ENCODE peak calls at places on chromosomes 12 and 14, in eight cellular contexts. T, P, V, R, K, Q, U and D are unnamed samples.

GRCh38 chr12:110776410-110776809 is 33.7 kb upstream of the PPP1CC start:
- DNase-seq in R (no peak), V (no peak), U (no peak), K (no peak), T (no peak), Q (no peak), P (peak; percentile 25), D (peak; percentile 26)

GRCh38 chr12:94795520-94795919 is 145.2 kb upstream of the TMCC3 start:
- DNase-seq in V (no peak), U (peak; percentile 41), T (no peak), K (no peak), R (peak; percentile 49), P (no peak), Q (no peak), D (peak; percentile 46)

GRCh38 chr12:95321516-95322246 is 104.1 kb downstream of the VEZT start:
- DNase-seq in V (no peak), R (no peak), T (no peak), P (no peak), K (no peak), Q (no peak), U (no peak), D (no peak)

GRCh38 chr12:106358410-106359241 is 1.1 kb downstream of the POLR3B start:
- DNase-seq in R (peak; percentile 81), Q (peak; percentile 45), T (no peak), K (no peak), U (peak; percentile 63), V (peak; percentile 73), P (no peak), D (no peak)

GRCh38 chr12:863285-863684 is 86.2 kb downstream of the RAD52 start:
- DNase-seq in T (no peak), Q (no peak), V (no peak), R (no peak), K (no peak), U (no peak), P (no peak), D (no peak)

GRCh38 chr12:92226036-92226661 is 80.5 kb upstream of the BTG1 start:
- DNase-seq in K (no peak), U (no peak), P (no peak), V (no peak), Q (no peak), T (no peak), R (peak; percentile 7), D (no peak)

GRCh38 chr12:75954749-75955148 is 76.8 kb downstream of the PHLDA1 start:
- DNase-seq in K (no peak), U (no peak), V (no peak), Q (no peak), P (no peak), R (no peak), T (no peak), D (no peak)

GRCh38 chr12:95318071-95318545 is 100.5 kb downstream of the VEZT start:
- DNase-seq in K (no peak), V (no peak), U (peak; percentile 59), Q (no peak), P (no peak), R (peak; percentile 73), T (no peak), D (peak; percentile 42)

GRCh38 chr12:65881348-65881961 is 57.2 kb downstream of the HMGA2 start:
- DNase-seq in K (no peak), R (peak; percentile 90), U (no peak), P (no peak), V (no peak), Q (no peak), T (peak; percentile 67), D (no peak)

DNA sequence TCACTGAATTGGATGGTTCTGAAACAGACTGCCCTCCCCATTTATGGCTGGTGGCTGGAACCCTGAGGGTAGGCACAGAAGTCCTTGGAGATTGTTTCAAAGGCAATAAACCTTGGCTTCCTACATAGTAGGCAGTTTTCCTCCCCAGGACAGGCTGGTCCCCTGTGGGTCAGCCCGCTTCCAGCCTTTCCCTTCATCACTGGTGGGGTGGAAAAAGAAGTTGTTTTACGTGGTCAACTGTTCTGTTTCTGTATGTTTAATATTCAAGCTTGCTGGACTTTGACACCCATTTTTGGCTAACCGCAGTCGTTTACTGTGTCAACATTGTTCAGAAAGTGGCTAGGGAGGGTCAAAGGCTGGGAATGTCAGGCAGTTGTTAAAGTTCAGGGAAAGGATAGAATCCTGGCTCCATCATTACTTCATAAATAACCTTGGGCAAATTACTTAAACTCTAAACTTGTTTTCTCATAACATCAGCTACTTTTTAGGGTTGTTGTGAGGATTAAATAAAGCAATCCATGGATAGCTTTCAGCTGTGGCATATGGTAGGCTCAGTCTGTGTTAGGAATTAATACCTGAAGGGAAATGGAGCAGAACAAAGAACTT is 2.4 kb downstream of the KLHDC2 start:
- DNase-seq in T (no peak), U (no peak), Q (peak; percentile 80), R (no peak), V (no peak), K (no peak), P (no peak), D (peak; percentile 79)
- H3K4me3 ChIP-seq in T (no peak overlapping the region), U (peak overlapping the region; percentile 93), Q (no peak overlapping the region), R (peak overlapping the region; percentile 19), V (peak overlapping the region; percentile 96), K (no peak overlapping the region), P (peak overlapping the region; percentile 72), D (peak overlapping the region; percentile 97)

GRCh38 chr14:66507722-66508546 is at the start of gene GPHN:
- DNase-seq in U (peak; percentile 87), R (peak; percentile 99), K (peak; percentile 97), T (peak; percentile 97), Q (peak; percentile 95), V (peak; percentile 98), P (peak; percentile 87), D (peak; percentile 85)
- TF ChIP-seq CTCF in U (no peak), R (peak; percentile 31), K (peak; percentile 39), T (no peak), Q (peak; percentile 26), V (peak; percentile 34), P (peak; percentile 36), D (peak; percentile 31)

GRCh38 chr14:24145700-24146621 is at the start of gene PSME2:
- DNase-seq in P (no peak), K (no peak), R (no peak), Q (no peak), V (no peak), U (peak; percentile 51), T (no peak), D (no peak)

GRCh38 chr14:24146622-24146977 is 190 bp upstream of the PSME2 start:
- DNase-seq in Q (peak; percentile 94), T (peak; percentile 97), R (peak; percentile 98), V (peak; percentile 96), P (peak; percentile 95), K (peak; percentile 95), U (peak; percentile 98), D (peak; percentile 66)

GRCh38 chr14:24144451-24144850 is 2.0 kb downstream of the PSME2 start:
- DNase-seq in U (no peak), Q (no peak), V (no peak), K (no peak), R (no peak), P (no peak), T (no peak), D (no peak)

GRCh38 chr14:24143511-24143910 is 2.1 kb upstream of the EMC9 start:
- DNase-seq in V (no peak), R (no peak), K (no peak), Q (no peak), P (no peak), T (no peak), U (no peak), D (no peak)

DNA sequence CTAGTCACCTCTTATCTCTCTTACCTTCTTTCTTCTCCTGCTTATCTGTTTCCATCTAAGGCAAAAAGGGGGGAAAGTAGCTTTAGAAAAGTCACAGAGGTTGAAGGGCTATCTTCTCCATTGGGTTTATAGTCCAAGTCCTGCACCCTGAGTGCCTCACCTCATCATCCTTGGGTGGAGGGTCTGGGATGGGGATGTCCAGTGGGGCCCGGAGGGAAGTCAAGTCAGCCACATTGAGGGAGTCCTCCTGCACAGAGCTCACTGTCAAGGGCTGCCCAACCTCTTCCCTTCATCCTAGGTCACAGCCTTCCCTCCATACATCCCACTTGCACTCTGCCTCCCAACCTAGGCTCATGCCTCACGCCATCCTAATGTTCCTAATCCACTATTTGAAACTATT is 1.2 kb downstream of the PSME2 start:
- DNase-seq in Q (no peak), T (no peak), K (no peak), V (no peak), U (no peak), R (no peak), P (no peak), D (no peak)
- H3K4me3 ChIP-seq in Q (no peak overlapping the region), T (no peak overlapping the region), K (no peak overlapping the region), V (peak overlapping the region; percentile 76), U (peak overlapping the region; percentile 89), R (peak overlapping the region; percentile 7), P (peak overlapping the region; percentile 73), D (peak overlapping the region; percentile 94)

GRCh38 chr14:103099081-103099732 is 4.7 kb downstream of the EXOC3L4 start:
- DNase-seq in Q (no peak), K (no peak), T (peak; percentile 64), P (no peak), R (no peak), U (no peak), V (no peak), D (no peak)

GRCh38 chr14:103101257-103101963 is 6.9 kb downstream of the EXOC3L4 start:
- DNase-seq in V (no peak), Q (no peak), P (no peak), T (no peak), K (no peak), U (no peak), R (no peak), D (no peak)

GRCh38 chr14:103101964-103102688 is 7.6 kb downstream of the EXOC3L4 start:
- DNase-seq in V (no peak), U (no peak), K (no peak), P (no peak), T (peak; percentile 78), R (no peak), Q (no peak), D (no peak)

GRCh38 chr14:103099733-103100280 is 5.3 kb downstream of the EXOC3L4 start:
- DNase-seq in K (no peak), V (no peak), T (peak; percentile 49), Q (no peak), P (no peak), U (no peak), R (no peak), D (no peak)

DNA sequence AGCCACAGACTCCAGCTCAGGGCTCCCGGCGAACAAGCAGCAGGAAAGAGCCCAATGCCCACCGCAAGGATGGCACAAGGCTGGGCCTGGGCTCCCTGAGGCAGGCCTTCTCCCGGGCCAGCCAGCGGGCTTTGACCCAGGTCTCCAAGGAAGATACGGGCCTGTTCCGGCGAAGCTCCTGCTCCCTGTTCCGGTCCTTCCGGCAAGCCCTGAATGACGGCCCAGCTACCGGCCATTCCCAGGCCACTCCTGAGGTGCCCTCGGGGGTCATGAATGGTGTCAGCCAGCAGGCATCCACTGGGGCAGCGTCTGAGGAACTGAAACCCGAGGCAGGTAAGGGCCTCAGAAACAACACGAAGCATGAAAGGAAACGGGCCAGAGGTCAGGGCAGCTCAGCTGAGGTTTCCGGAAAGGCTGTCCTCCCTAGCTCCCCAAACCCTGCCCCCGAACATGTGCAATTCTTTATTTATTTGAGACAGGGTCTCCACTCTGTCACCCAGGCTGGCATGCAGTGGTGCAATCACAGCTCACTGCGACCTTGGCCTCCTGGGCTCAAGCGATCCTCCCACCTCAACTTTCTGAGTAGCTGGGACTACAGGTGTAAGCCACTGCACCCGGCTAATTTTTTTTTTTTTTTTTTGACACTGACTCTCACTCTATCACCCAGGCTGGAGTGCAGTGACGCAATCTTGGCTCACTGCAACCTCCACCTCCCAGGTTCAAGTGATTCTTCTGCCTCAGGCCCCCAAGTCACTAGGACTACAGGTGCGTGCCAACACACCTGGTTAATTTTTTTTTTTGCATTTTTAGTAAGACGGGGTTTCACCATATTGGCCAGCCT is 6.0 kb downstream of the EXOC3L4 start:
- DNase-seq in T (peak; percentile 80), U (no peak), Q (no peak), V (no peak), R (no peak), K (no peak), P (peak; percentile 67), D (no peak)
- TF ChIP-seq CTCF in T (no peak), U (no peak), Q (no peak), V (no peak), R (no peak), K (no peak), P (no peak), D (no peak)